ENCODE peak calls at places on chromosomes 5 and 9, in four cellular contexts. V is IMR-90, N is tibial nerve, X is cardiac muscle cell. B is an unnamed sample.

GRCh38 chr9:114735732-114736131 is 53.7 kb upstream of the TEX48 start:
- DNase-seq in N (no peak), V (no peak), X (peak), B (no peak)

GRCh38 chr5:38453506-38453905 is 102.9 kb downstream of the LIFR start:
- DNase-seq in N (no peak), V (no peak), X (no peak), B (no peak)

GRCh38 chr9:81071108-81071507 is 618.2 kb downstream of the TLE1 start:
- DNase-seq in N (no peak), V (no peak), X (no peak), B (no peak)

GRCh38 chr5:113760486-113760885 is 247.0 kb downstream of the YTHDC2 start:
- DNase-seq in V (no peak), X (no peak), N (no peak), B (no peak)

GRCh38 chr9:127336708-127337352 is 60.1 kb upstream of the SLC2A8 start:
- DNase-seq in V (peak), X (peak), N (peak), B (peak)

GRCh38 chr5:10719965-10720364 is 41.1 kb downstream of the DAP start:
- DNase-seq in N (no peak), X (no peak), V (peak), B (no peak)

GRCh38 chr9:95435074-95435728 is 81.6 kb downstream of the PTCH1 start:
- DNase-seq in X (no peak), N (no peak), V (no peak), B (no peak)

GRCh38 chr5:140348104-140348503 is 1.7 kb upstream of the HBEGF start:
- DNase-seq in N (no peak), X (no peak), V (no peak), B (peak)

GRCh38 chr5:157550668-157551067 is 24.9 kb downstream of the ADAM19 start:
- DNase-seq in V (peak), N (no peak), X (no peak), B (no peak)

GRCh38 chr9:72204062-72204461 is 54.8 kb downstream of the GDA start:
- DNase-seq in X (no peak), N (no peak), V (no peak), B (no peak)

GRCh38 chr5:159811712-159812111 is 104.6 kb upstream of the ADRA1B start:
- DNase-seq in N (no peak), V (no peak), X (no peak), B (no peak)

GRCh38 chr5:77748160-77748559 is 28.0 kb downstream of the TBCA start:
- DNase-seq in V (no peak), X (no peak), N (no peak), B (no peak)

GRCh38 chr9:109797509-109797908 is 17.5 kb downstream of the PALM2AKAP2 start:
- DNase-seq in X (no peak), N (no peak), V (no peak), B (no peak)

GRCh38 chr9:79695531-79696218 is 123.9 kb downstream of the TLE4 start:
- DNase-seq in X (no peak), N (no peak), V (no peak), B (no peak)

GRCh38 chr5:78610633-78611032 is 37.9 kb downstream of the LHFPL2 start:
- DNase-seq in N (no peak), V (no peak), X (no peak), B (no peak)

GRCh38 chr5:168899673-168900072 is 320.5 kb upstream of the PANK3 start:
- DNase-seq in V (no peak), X (no peak), N (no peak), B (no peak)

GRCh38 chr9:93650448-93650847 is 74.1 kb downstream of the PHF2 start:
- DNase-seq in N (no peak), V (no peak), X (no peak), B (no peak)

GRCh38 chr9:21549251-21549765 is 67.2 kb upstream of the IFNE start:
- DNase-seq in X (peak), N (no peak), V (peak), B (peak)

GRCh38 chr9:93477397-93477796 is 24.0 kb upstream of the FAM120AOS start:
- DNase-seq in V (no peak), X (no peak), N (no peak), B (no peak)

GRCh38 chr5:59562756-59563389 is 330.7 kb downstream of the PDE4D start:
- DNase-seq in N (no peak), X (no peak), V (peak), B (peak)

GRCh38 chr5:159826351-159827222 is 89.7 kb upstream of the ADRA1B start:
- DNase-seq in V (peak), N (no peak), X (peak), B (no peak)

DNA sequence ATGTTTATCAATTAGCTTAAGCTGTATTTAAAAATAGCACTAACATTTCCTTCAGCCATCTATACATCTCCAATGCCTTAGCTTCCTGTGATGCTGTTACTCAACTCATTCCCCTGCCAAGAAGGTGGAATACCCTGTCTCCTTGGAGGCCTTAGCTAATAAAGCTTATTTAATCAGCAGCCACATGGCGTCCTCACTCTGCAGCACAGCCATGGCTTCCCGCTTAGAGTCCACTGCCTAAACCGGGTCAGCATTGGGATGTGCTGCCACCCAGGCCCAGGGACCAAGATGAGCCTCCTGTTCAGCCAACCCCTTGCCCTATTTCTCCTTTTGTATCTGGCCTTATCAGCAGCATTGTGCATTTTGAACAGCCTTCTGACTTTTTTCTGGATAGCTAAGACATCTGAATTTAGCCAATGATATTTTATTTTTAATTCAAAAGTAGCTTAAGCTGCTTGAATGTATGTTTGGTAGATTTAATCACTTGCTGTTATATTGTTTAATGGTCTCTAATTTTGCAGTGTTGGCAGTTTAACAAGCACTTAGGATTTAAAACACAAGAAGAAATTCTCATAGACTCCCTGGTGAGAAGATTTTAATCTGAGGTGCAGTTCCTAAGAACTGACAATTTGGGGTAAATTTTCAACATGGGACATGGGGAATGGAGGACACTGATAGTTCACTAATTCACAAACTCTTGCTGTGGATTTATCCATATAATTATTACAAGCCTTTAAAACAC is 113.0 kb downstream of the RPS23 start:
- DNase-seq in X (peak), N (no peak), V (peak), B (no peak)
- H3K27ac ChIP-seq in X (peak), N (peak), V (peak), B (no peak)

DNA sequence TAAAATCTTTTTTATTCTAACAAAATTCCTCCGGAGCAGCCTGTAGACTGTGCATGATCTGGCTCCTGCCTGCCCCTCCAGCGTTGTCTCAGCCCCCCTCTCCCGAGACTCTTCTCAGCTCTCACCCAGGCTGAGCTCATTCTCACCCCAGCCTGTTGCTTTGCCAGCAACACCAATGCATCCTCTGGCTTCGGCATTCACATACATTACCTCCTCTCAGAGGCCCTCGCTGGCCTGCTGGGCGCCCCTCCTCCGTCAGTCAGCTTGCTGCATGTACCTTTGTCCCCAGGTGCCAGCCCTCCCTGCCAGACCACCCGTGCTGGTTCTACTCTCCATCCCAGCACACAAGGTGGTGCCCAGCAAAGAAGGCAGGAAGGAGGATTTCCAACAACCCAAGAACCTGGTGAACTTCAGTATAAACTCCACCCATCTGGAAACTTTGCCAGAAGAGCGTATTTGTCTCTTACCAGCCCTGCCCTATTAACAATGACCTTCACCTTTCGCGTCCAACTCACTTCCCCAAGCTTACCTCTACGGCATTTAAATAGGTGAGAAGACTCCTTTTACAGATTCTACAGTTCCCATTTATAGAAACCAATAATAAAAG is 34.9 kb downstream of the MYO10 start:
- DNase-seq in V (no peak), X (no peak), N (no peak), B (no peak)
- H3K4me3 ChIP-seq in V (no peak), X (no peak), N (no peak), B (no peak)

GRCh38 chr5:136799806-136800372 is 434.5 kb upstream of the TRPC7 start:
- DNase-seq in V (no peak), N (no peak), X (no peak), B (no peak)
- TF ChIP-seq CTCF in V (no peak), N (no peak), X (no peak), B (no peak)

GRCh38 chr9:89884356-89885083 is 279.7 kb downstream of the GADD45G start:
- DNase-seq in V (no peak), N (no peak), X (no peak), B (no peak)
- H3K27ac ChIP-seq in V (no peak), N (no peak), X (no peak), B (no peak)

GRCh38 chr9:133037775-133038174 is 7.0 kb downstream of the GTF3C5 start:
- DNase-seq in X (no peak), N (no peak), V (no peak), B (no peak)
- H3K4me3 ChIP-seq in X (no peak), N (no peak), V (no peak), B (no peak)

DNA sequence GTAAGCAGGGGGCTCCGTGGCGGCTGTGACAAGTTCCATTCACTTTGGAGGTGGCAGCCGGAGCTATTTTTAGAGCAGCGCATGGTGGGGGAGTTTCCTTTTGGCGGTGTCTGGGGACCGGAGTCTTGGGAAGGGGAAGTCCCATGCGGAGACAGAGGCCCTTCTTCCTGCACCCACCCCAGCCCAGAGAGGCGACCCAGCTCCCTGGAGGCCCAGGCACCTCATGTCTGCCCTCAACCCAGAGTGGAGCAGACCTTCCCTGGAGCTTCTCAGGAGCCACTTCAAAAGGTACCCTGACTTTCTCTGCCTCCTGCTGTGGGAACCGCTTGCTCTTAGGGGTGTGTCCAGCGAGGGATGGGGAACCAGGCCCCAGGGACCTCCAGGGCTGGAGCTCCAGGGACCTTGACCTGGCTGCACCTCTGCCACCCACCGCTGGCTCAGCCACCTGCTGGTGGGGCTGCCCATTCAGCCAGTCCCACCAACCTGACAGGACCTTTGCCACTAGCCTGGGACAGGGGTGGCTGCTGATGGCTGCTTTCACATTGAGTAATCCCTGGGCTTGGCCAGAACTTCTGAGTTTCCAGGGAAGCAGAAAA is 34.1 kb downstream of the NEK6 start:
- DNase-seq in X (no peak), V (no peak), N (no peak), B (no peak)
- TF ChIP-seq CTCF in X (no peak), V (peak), N (no peak), B (no peak)

DNA sequence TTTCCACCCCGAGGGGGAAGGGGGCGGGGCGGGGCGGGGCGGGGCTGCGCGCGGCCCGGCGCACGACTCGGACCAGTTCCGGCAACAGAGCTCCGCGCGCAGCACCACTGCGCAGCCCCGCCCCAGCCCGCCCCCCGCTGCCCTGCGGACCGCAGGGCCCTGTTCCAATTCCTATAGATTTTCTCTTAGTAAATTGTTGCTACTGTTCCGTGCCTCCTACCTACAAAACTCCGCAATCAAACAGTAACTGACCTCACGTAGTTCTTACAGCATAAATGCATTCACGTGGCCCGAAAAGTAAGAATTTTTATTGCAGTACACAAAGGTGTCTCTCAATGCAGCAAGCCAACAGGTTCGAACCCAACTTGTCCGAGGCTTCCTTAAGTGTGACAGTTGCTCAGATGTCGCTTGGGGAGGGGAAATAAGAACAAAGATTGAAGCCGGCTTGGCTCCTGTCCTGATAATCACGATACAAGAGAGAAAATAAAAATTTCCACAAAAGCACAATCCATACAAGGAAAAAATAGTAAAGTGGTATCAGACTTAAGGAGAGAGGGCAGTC is 1.2 kb upstream of the RNF38 start:
- DNase-seq in V (peak), X (peak), N (no peak), B (peak)
- H3K27ac ChIP-seq in V (peak), X (peak), N (peak), B (peak)